ENCODE peak calls at places on chromosomes 13 and 19, in four cellular contexts. U, D, Y and F are unnamed samples.

GRCh38 chr13:101623469-101624209 is 171.2 kb downstream of the ITGBL1 start:
- DNase-seq in U (no peak), D (no peak), Y (no peak), F (peak)

GRCh38 chr13:78319101-78319627 is 284.2 kb downstream of the POU4F1 start:
- DNase-seq in D (no peak), U (no peak), Y (no peak), F (no peak)

GRCh38 chr19:58009666-58010301 is 7.2 kb upstream of the ZNF606 start:
- DNase-seq in Y (no peak), U (peak), D (peak), F (peak)

GRCh38 chr13:110109910-110110309 is 197.0 kb downstream of the COL4A1 start:
- DNase-seq in U (peak), D (peak), Y (no peak), F (peak)

GRCh38 chr19:43337737-43338136 is 15.7 kb upstream of the CD177 start:
- DNase-seq in Y (no peak), D (no peak), U (no peak), F (no peak)

GRCh38 chr19:47414469-47414868 is 4.9 kb downstream of the MEIS3 start:
- DNase-seq in U (no peak), Y (peak), D (peak), F (no peak)

GRCh38 chr19:55519461-55520311 is 17.2 kb downstream of the SBK2 start:
- DNase-seq in U (peak), Y (no peak), D (no peak), F (peak)

GRCh38 chr13:41859555-41859954 is 101.4 kb downstream of the VWA8 start:
- DNase-seq in Y (no peak), D (no peak), U (no peak), F (no peak)

GRCh38 chr19:11639245-11639601 is 41.9 kb downstream of the ZNF627 start:
- DNase-seq in Y (no peak), D (no peak), U (no peak), F (no peak)

GRCh38 chr19:11642902-11643301 is 45.6 kb downstream of the ZNF627 start:
- DNase-seq in Y (no peak), D (no peak), U (no peak), F (no peak)

GRCh38 chr19:11641241-11641640 is 44.0 kb downstream of the ZNF627 start:
- DNase-seq in Y (no peak), D (no peak), U (no peak), F (no peak)

DNA sequence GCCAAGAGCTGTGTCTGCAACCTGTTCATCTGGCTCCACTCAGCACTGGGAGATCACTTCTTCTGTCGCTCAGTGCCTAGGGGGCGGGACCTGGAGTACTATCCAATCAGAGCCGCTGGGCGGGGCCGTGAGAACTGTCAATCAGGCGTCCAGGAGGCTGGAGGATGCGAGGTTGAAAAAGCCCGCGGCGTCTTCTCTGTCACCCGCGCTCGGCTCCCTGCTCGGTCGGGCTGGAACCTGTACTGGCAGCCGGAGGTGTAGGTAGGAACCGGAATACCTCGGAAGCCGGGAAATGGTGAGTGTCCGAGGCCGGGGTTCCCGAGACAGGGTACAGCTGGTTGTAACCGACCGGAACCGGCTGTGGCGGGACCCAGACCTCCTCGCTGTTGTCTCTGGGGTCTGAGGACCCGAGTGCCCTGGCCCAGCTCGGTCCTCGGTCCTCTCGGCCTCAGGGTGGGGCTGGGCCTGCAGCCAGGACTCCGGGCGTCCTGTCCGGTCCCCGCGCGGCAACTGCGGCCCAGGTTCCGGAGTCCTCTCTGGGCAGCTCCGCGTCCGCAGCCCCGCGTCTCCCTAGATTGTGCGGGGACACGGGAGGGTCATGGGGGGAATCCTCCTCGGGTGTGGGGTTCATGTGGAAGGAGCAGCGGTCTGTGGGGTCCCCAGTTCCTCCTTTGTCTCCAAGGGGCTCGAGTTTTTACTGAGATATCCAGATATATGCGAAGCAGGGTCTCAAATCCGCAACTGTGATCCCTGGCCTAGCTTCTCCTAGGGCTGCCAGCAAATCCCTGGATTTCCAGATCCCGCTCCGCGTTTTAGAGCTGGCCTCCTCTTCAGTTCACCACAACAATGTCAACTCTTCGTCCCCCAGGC is 42.6 kb downstream of the ZNF627 start:
- DNase-seq in U (peak), D (peak), Y (peak), F (peak)
- H3K4me2 ChIP-seq in U (peak), D (peak), Y (peak), F (peak)

GRCh38 chr19:30539981-30540380 is 167.8 kb downstream of the ZNF536 start:
- DNase-seq in U (no peak), Y (no peak), D (no peak), F (no peak)
- H3K4me2 ChIP-seq in U (no peak), Y (no peak), D (no peak), F (no peak)

GRCh38 chr19:49488863-49489537 is 1.6 kb downstream of the RPL13A start:
- DNase-seq in U (no peak), D (peak), Y (no peak), F (no peak)

GRCh38 chr19:49486232-49486631 is 1.2 kb upstream of the RPL13A start:
- DNase-seq in D (peak), U (no peak), Y (no peak), F (no peak)

GRCh38 chr19:49488046-49488862 is 846 bp downstream of the RPL13A start:
- DNase-seq in D (peak), U (no peak), Y (peak), F (no peak)

GRCh38 chr19:49487277-49488045 is at the start of gene RPL13A:
- DNase-seq in Y (peak), U (peak), D (peak), F (peak)

GRCh38 chr19:49486710-49487276 is 615 bp upstream of the RPL13A start:
- DNase-seq in Y (no peak), D (no peak), U (no peak), F (no peak)
- H3K4me2 ChIP-seq in Y (peak), D (no peak), U (peak), F (no peak)

GRCh38 chr19:16068696-16069259 is 7.5 kb upstream of the TPM4 start:
- DNase-seq in D (no peak), Y (no peak), U (no peak), F (no peak)

GRCh38 chr19:16067205-16067938 is 8.9 kb upstream of the TPM4 start:
- DNase-seq in Y (no peak), D (no peak), U (peak), F (peak)

GRCh38 chr19:16071072-16071691 is 5.1 kb upstream of the TPM4 start:
- DNase-seq in Y (no peak), U (no peak), D (no peak), F (no peak)

GRCh38 chr19:16070366-16070990 is 5.8 kb upstream of the TPM4 start:
- DNase-seq in U (no peak), D (no peak), Y (peak), F (no peak)

GRCh38 chr19:16069813-16070365 is 6.4 kb upstream of the TPM4 start:
- DNase-seq in Y (no peak), U (no peak), D (no peak), F (no peak)
- H3K4me2 ChIP-seq in Y (peak), U (peak), D (no peak), F (peak)

GRCh38 chr13:44786724-44787123 is 202.5 kb downstream of the NUFIP1 start:
- DNase-seq in Y (no peak), U (no peak), D (no peak), F (peak)

GRCh38 chr13:44795176-44795575 is 194.1 kb downstream of the NUFIP1 start:
- DNase-seq in D (no peak), U (no peak), Y (no peak), F (no peak)

GRCh38 chr13:44790289-44790688 is 199.0 kb downstream of the NUFIP1 start:
- DNase-seq in U (no peak), Y (no peak), D (peak), F (no peak)

GRCh38 chr13:44796597-44797517 is 192.4 kb downstream of the NUFIP1 start:
- DNase-seq in U (no peak), D (no peak), Y (no peak), F (no peak)

DNA sequence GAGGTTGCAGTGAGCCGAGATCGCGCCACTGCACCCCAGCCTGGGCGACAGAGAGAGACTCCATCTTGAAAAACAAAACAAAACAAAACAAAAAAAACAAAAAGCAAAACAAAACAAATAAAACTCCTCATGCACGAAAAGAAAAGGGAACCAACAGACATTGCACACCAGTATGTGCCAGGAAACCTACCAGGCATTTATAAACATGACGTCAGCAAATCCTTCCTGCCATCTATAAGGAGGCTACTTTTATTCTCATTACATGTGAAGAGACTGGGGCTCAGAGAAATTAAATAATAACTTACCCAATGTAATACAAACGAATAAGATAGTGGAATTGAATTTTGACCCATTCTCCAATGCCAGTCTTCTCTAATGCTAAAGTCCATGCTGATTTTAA is 197.2 kb downstream of the NUFIP1 start:
- DNase-seq in Y (no peak), D (no peak), U (no peak), F (no peak)
- H3K4me2 ChIP-seq in Y (no peak), D (no peak), U (no peak), F (no peak)

GRCh38 chr19:4597278-4597974 is 37.9 kb upstream of the SEMA6B start:
- DNase-seq in D (peak), Y (no peak), U (no peak), F (no peak)
- H3K4me2 ChIP-seq in D (peak), Y (peak), U (peak), F (no peak)

GRCh38 chr19:31058676-31059075 is 290.6 kb downstream of the TSHZ3 start:
- DNase-seq in D (no peak), U (no peak), Y (no peak), F (no peak)

GRCh38 chr19:31049431-31049830 is 299.8 kb downstream of the TSHZ3 start:
- DNase-seq in Y (no peak), D (no peak), U (no peak), F (no peak)

GRCh38 chr19:31055454-31055853 is 293.8 kb downstream of the TSHZ3 start:
- DNase-seq in Y (no peak), D (no peak), U (no peak), F (no peak)

GRCh38 chr19:31054430-31054829 is 294.8 kb downstream of the TSHZ3 start:
- DNase-seq in U (peak), D (peak), Y (no peak), F (peak)
- H3K4me2 ChIP-seq in U (no peak), D (no peak), Y (no peak), F (no peak)

GRCh38 chr13:20588529-20589110 is 21.7 kb downstream of the IFT88 start:
- DNase-seq in D (no peak), U (no peak), Y (no peak), F (no peak)
- H3K4me2 ChIP-seq in D (no peak), U (no peak), Y (no peak), F (no peak)

GRCh38 chr13:114021464-114022308 is 47.8 kb upstream of the C13orf46 start:
- DNase-seq in D (no peak), U (no peak), Y (no peak), F (no peak)
- H3K4me2 ChIP-seq in D (no peak), U (no peak), Y (no peak), F (no peak)

DNA sequence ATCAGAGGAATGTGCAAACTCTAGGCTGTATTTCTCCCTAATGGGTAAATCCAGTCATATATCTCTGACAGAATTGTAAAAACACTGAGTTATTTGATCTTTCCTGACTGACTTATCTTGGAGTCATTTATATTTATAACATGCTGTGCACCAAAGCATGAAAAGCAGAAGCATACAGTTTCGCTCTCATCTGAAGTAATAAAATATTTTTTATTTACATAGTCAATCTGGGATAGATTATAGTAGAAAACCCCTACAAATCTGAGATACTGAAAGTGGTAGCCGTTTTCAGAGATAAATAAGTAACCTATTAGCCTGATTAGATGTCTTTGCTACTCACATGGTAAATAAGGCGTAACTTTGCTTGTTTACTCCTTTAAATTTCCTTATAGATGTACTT is 35.0 kb downstream of the LRCH1 start:
- DNase-seq in D (no peak), U (no peak), Y (no peak), F (peak)
- H3K4me2 ChIP-seq in D (no peak), U (no peak), Y (no peak), F (no peak)